ENCODE peak calls at places on chromosomes 6 and 20, in five cellular contexts. U is fibroblast of the aortic adventitia, V is endothelial cell, N is Kasumi-1, H is HS-5. G is an unnamed sample.

GRCh38 chr6:81940451-81940850 is 188.0 kb upstream of the TENT5A start:
- DNase-seq in U (no peak), V (no peak), N (no peak), H (no peak), G (no peak)

GRCh38 chr6:36290668-36291620 is 21.1 kb downstream of the PNPLA1 start:
- DNase-seq in U (peak), V (no peak), N (no peak), H (no peak), G (no peak)

GRCh38 chr6:109002100-109002697 is 92.4 kb downstream of the SESN1 start:
- DNase-seq in U (peak), V (no peak), N (no peak), H (no peak), G (no peak)

GRCh38 chr20:38545771-38546170 is 35.2 kb upstream of the ADIG start:
- DNase-seq in U (no peak), V (no peak), N (no peak), H (no peak), G (no peak)

GRCh38 chr6:41442800-41443501 is 103.2 kb upstream of the FOXP4 start:
- DNase-seq in U (no peak), V (peak), N (no peak), H (no peak), G (no peak)

GRCh38 chr6:167141667-167142432 is 15.9 kb downstream of the GPR31 start:
- DNase-seq in U (peak), V (peak), N (peak), H (no peak), G (no peak)

GRCh38 chr6:52312461-52312860 is 27.9 kb upstream of the MCM3 start:
- DNase-seq in U (no peak), V (no peak), N (no peak), H (no peak), G (no peak)

GRCh38 chr6:16511048-16511660 is 250.1 kb downstream of the ATXN1 start:
- DNase-seq in U (peak), V (no peak), N (peak), H (peak), G (no peak)

G was measured in stimulated activated CD8-positive, alpha-beta memory T cell treated with anti-CD3 and anti-CD28 coated beads, Interleukin-2, amount 100 ng/mL, for 1 hour.